ENCODE peak calls at places on chromosomes 13 and 19, in four cellular contexts. One of them, this sample, is unnamed.
A peak's percentile ranks its signal among the peaks of the same experiment; 100 is the strongest.

GRCh38 chr13:30698023-30698422 is 37.3 kb upstream of the ALOX5AP start:
- DNase-seq in Caco-2: no peak
- DNase-seq in GM20000: no peak
- DNase-seq in fibroblast of lung: peak; percentile 86
- DNase-seq in this sample: no peak

GRCh38 chr19:16957151-16957662 is 68.4 kb downstream of the F2RL3 start:
- DNase-seq in Caco-2: no peak
- DNase-seq in GM20000: no peak
- DNase-seq in fibroblast of lung: no peak
- DNase-seq in this sample: peak; percentile 78

GRCh38 chr13:43042410-43042921 is 19.1 kb downstream of the DNAJC15 start:
- DNase-seq in Caco-2: no peak
- DNase-seq in GM20000: no peak
- DNase-seq in fibroblast of lung: no peak
- DNase-seq in this sample: no peak

GRCh38 chr13:25645681-25646080 is 273.9 kb downstream of the ATP8A2 start:
- DNase-seq in Caco-2: no peak
- DNase-seq in GM20000: no peak
- DNase-seq in fibroblast of lung: no peak
- DNase-seq in this sample: no peak

GRCh38 chr13:64723735-64724134 is 2506.4 kb downstream of the PCDH9 start:
- DNase-seq in Caco-2: peak; percentile 65
- DNase-seq in GM20000: no peak
- DNase-seq in fibroblast of lung: peak; percentile 97
- DNase-seq in this sample: no peak

GRCh38 chr19:55680339-55681130 is 5.5 kb downstream of the EPN1 start:
- DNase-seq in Caco-2: no peak
- DNase-seq in GM20000: no peak
- DNase-seq in fibroblast of lung: no peak
- DNase-seq in this sample: no peak

GRCh38 chr13:40109324-40109958 is 454.0 kb downstream of the COG6 start:
- DNase-seq in Caco-2: no peak
- DNase-seq in GM20000: no peak
- DNase-seq in fibroblast of lung: peak; percentile 98
- DNase-seq in this sample: no peak

GRCh38 chr13:24668955-24669354 is 11.3 kb upstream of the ATP12A start:
- DNase-seq in Caco-2: no peak
- DNase-seq in GM20000: no peak
- DNase-seq in fibroblast of lung: no peak
- DNase-seq in this sample: peak; percentile 84

GRCh38 chr13:113491418-113491883 is 940 bp upstream of the DCUN1D2 start:
- DNase-seq in Caco-2: no peak
- DNase-seq in GM20000: peak; percentile 57
- DNase-seq in fibroblast of lung: peak; percentile 27
- DNase-seq in this sample: no peak

GRCh38 chr13:110820311-110820710 is 94.6 kb downstream of the ANKRD10 start:
- DNase-seq in Caco-2: no peak
- DNase-seq in GM20000: no peak
- DNase-seq in fibroblast of lung: no peak
- DNase-seq in this sample: no peak

GRCh38 chr13:27965343-27965739 is 3.8 kb downstream of the CDX2 start:
- DNase-seq in Caco-2: no peak
- DNase-seq in GM20000: no peak
- DNase-seq in fibroblast of lung: no peak
- DNase-seq in this sample: no peak

GRCh38 chr19:4089400-4089908 is 22.8 kb upstream of the ZBTB7A start:
- DNase-seq in Caco-2: no peak
- DNase-seq in GM20000: peak; percentile 87
- DNase-seq in fibroblast of lung: no peak
- DNase-seq in this sample: peak; percentile 47

GRCh38 chr19:10432736-10433130 is 12.4 kb downstream of the PDE4A start:
- DNase-seq in Caco-2: no peak
- DNase-seq in GM20000: peak; percentile 3
- DNase-seq in fibroblast of lung: no peak
- DNase-seq in this sample: no peak

GRCh38 chr19:38045554-38046253 is 138.7 kb downstream of the SIPA1L3 start:
- DNase-seq in Caco-2: no peak
- DNase-seq in GM20000: no peak
- DNase-seq in fibroblast of lung: no peak
- DNase-seq in this sample: no peak

GRCh38 chr19:13799669-13800068 is 4.4 kb downstream of the ZSWIM4 start:
- DNase-seq in Caco-2: no peak
- DNase-seq in GM20000: no peak
- DNase-seq in fibroblast of lung: no peak
- DNase-seq in this sample: no peak

GRCh38 chr13:21749410-21749809 is 78.5 kb downstream of the FGF9 start:
- DNase-seq in Caco-2: no peak
- DNase-seq in GM20000: no peak
- DNase-seq in fibroblast of lung: peak; percentile 64
- DNase-seq in this sample: no peak

GRCh38 chr13:81929988-81930387 is 1589.1 kb upstream of the SPRY2 start:
- DNase-seq in Caco-2: no peak
- DNase-seq in GM20000: no peak
- DNase-seq in fibroblast of lung: peak; percentile 6
- DNase-seq in this sample: no peak

GRCh38 chr13:34464011-34464410 is 478.1 kb upstream of the NBEA start:
- DNase-seq in Caco-2: no peak
- DNase-seq in GM20000: no peak
- DNase-seq in fibroblast of lung: peak; percentile 25
- DNase-seq in this sample: no peak

GRCh38 chr19:20273376-20273775 is 106.4 kb downstream of the ZNF486 start:
- DNase-seq in Caco-2: no peak
- DNase-seq in GM20000: no peak
- DNase-seq in fibroblast of lung: no peak
- DNase-seq in this sample: no peak

GRCh38 chr19:35718345-35719041 is 690 bp downstream of the KMT2B start:
- DNase-seq in Caco-2: no peak
- DNase-seq in GM20000: peak; percentile 77
- DNase-seq in fibroblast of lung: peak; percentile 15
- DNase-seq in this sample: no peak

GRCh38 chr13:40139896-40140520 is 484.5 kb downstream of the COG6 start:
- DNase-seq in Caco-2: no peak
- DNase-seq in GM20000: no peak
- DNase-seq in fibroblast of lung: no peak
- DNase-seq in this sample: no peak

GRCh38 chr13:62387642-62388041 is 972.0 kb upstream of the PCDH20 start:
- DNase-seq in Caco-2: no peak
- DNase-seq in GM20000: no peak
- DNase-seq in fibroblast of lung: no peak
- DNase-seq in this sample: no peak

GRCh38 chr19:2624537-2625091 is 77.9 kb downstream of the GNG7 start:
- DNase-seq in Caco-2: peak; percentile 46
- DNase-seq in GM20000: peak; percentile 55
- DNase-seq in fibroblast of lung: no peak
- DNase-seq in this sample: no peak

GRCh38 chr19:47107953-47108746 is 5.4 kb downstream of the ZC3H4 start:
- DNase-seq in Caco-2: no peak
- DNase-seq in GM20000: no peak
- DNase-seq in fibroblast of lung: peak; percentile 68
- DNase-seq in this sample: no peak

GRCh38 chr13:30998548-30999140 is 66.2 kb downstream of the TEX26 start:
- DNase-seq in Caco-2: no peak
- DNase-seq in GM20000: no peak
- DNase-seq in fibroblast of lung: peak; percentile 85
- DNase-seq in this sample: no peak

GRCh38 chr19:18322318-18322758 is 538 bp downstream of the LSM4 start:
- DNase-seq in Caco-2: peak; percentile 71
- DNase-seq in GM20000: peak; percentile 68
- DNase-seq in fibroblast of lung: peak; percentile 69
- DNase-seq in this sample: no peak

GRCh38 chr13:99677388-99677951 is 176.2 kb downstream of the TM9SF2 start:
- DNase-seq in Caco-2: no peak
- DNase-seq in GM20000: no peak
- DNase-seq in fibroblast of lung: no peak
- DNase-seq in this sample: no peak

GRCh38 chr13:99657848-99658265 is 156.6 kb downstream of the TM9SF2 start:
- DNase-seq in Caco-2: no peak
- DNase-seq in GM20000: no peak
- DNase-seq in fibroblast of lung: peak; percentile 46
- DNase-seq in this sample: no peak

GRCh38 chr13:101575591-101575990 is 123.1 kb downstream of the ITGBL1 start:
- DNase-seq in Caco-2: no peak
- DNase-seq in GM20000: no peak
- DNase-seq in fibroblast of lung: no peak
- DNase-seq in this sample: no peak

GRCh38 chr13:68078874-68079273 is 848.7 kb upstream of the PCDH9 start:
- DNase-seq in Caco-2: no peak
- DNase-seq in GM20000: no peak
- DNase-seq in fibroblast of lung: no peak
- DNase-seq in this sample: no peak

GRCh38 chr13:106186366-106187030 is 349.0 kb downstream of the EFNB2 start:
- DNase-seq in Caco-2: no peak
- DNase-seq in GM20000: no peak
- DNase-seq in fibroblast of lung: peak; percentile 92
- DNase-seq in this sample: no peak

GRCh38 chr13:95512957-95513356 is 39.6 kb upstream of the CLDN10 start:
- DNase-seq in Caco-2: no peak
- DNase-seq in GM20000: no peak
- DNase-seq in fibroblast of lung: no peak
- DNase-seq in this sample: no peak

GRCh38 chr19:21328402-21328801 is 808 bp downstream of the ZNF708 start:
- DNase-seq in Caco-2: no peak
- DNase-seq in GM20000: peak; percentile 5
- DNase-seq in fibroblast of lung: peak; percentile 6
- DNase-seq in this sample: no peak

GRCh38 chr13:86788624-86789023 is 882.5 kb upstream of the SLITRK5 start:
- DNase-seq in Caco-2: no peak
- DNase-seq in GM20000: no peak
- DNase-seq in fibroblast of lung: no peak
- DNase-seq in this sample: no peak

GRCh38 chr13:86795858-86796257 is 875.3 kb upstream of the SLITRK5 start:
- DNase-seq in Caco-2: no peak
- DNase-seq in GM20000: no peak
- DNase-seq in fibroblast of lung: no peak
- DNase-seq in this sample: no peak

DNA sequence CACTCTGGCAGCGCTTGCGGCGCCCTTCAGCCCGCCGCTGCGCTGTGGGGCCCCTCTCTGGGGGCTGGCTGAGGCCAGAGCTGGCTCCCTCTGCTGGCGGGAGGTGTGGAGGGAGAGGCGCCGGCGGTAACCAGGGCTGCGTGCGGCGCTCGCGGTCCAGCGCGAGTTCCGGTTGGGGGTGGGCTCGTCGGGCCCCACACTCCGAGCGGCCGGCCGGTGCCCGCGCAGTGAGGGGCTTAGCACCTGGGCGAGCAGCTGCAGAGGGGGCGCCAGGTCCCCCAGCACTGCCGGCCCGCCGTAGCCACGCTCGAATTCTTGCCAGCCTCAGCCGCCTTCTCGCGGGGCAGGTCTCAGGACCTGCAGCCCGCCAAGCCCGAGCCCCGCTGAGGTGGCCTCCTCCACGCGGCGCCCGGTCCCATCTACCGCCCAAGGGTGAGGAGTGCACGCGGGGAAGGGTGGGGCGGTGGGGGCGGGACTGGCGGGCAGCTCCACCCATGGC is 879.0 kb upstream of the SLITRK5 start:
- DNase-seq in Caco-2: no peak
- DNase-seq in GM20000: no peak
- DNase-seq in fibroblast of lung: no peak
- DNase-seq in this sample: no peak
- TF ChIP-seq CTCF in Caco-2: no peak
- TF ChIP-seq CTCF in GM20000: no peak
- TF ChIP-seq CTCF in fibroblast of lung: no peak
- TF ChIP-seq CTCF in this sample: no peak

GRCh38 chr13:91574756-91575155 is 176.3 kb downstream of the GPC5 start:
- DNase-seq in Caco-2: no peak
- DNase-seq in GM20000: no peak
- DNase-seq in fibroblast of lung: peak; percentile 39
- DNase-seq in this sample: no peak

GRCh38 chr13:91579320-91579719 is 180.9 kb downstream of the GPC5 start:
- DNase-seq in Caco-2: no peak
- DNase-seq in GM20000: no peak
- DNase-seq in fibroblast of lung: no peak
- DNase-seq in this sample: no peak

GRCh38 chr13:91572439-91572838 is 174.0 kb downstream of the GPC5 start:
- DNase-seq in Caco-2: no peak
- DNase-seq in GM20000: no peak
- DNase-seq in fibroblast of lung: peak; percentile 50
- DNase-seq in this sample: no peak

GRCh38 chr13:91572944-91573535 is 174.6 kb downstream of the GPC5 start:
- DNase-seq in Caco-2: no peak
- DNase-seq in GM20000: no peak
- DNase-seq in fibroblast of lung: peak; percentile 36
- DNase-seq in this sample: no peak

DNA sequence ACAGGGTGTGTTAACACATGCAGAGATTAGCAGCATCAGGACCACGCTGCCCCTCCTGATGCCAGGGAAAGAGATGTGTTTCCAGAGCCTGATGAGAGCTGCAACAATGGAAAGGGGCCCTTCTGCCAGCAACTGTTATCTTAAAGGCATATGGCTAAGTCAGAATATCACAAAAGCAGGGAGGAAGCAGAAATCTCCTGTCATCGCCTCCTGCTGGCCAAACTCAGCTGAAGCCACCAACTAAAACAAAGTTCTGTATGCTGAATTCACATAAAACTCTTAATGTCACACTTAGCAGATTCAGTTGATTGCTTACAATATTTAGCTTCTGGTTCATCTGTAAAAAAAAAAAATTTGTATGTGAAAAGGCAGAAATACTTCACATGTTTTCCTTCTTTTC is 178.2 kb downstream of the GPC5 start:
- DNase-seq in Caco-2: no peak
- DNase-seq in GM20000: no peak
- DNase-seq in fibroblast of lung: no peak
- DNase-seq in this sample: no peak
- TF ChIP-seq CTCF in Caco-2: peak; percentile 45
- TF ChIP-seq CTCF in GM20000: peak; percentile 6
- TF ChIP-seq CTCF in fibroblast of lung: no peak
- TF ChIP-seq CTCF in this sample: no peak

GRCh38 chr13:83340170-83340569 is 542.1 kb downstream of the SLITRK1 start:
- DNase-seq in Caco-2: no peak
- DNase-seq in GM20000: no peak
- DNase-seq in fibroblast of lung: no peak
- DNase-seq in this sample: no peak
- TF ChIP-seq CTCF in Caco-2: no peak
- TF ChIP-seq CTCF in GM20000: no peak
- TF ChIP-seq CTCF in fibroblast of lung: no peak
- TF ChIP-seq CTCF in this sample: no peak

DNA sequence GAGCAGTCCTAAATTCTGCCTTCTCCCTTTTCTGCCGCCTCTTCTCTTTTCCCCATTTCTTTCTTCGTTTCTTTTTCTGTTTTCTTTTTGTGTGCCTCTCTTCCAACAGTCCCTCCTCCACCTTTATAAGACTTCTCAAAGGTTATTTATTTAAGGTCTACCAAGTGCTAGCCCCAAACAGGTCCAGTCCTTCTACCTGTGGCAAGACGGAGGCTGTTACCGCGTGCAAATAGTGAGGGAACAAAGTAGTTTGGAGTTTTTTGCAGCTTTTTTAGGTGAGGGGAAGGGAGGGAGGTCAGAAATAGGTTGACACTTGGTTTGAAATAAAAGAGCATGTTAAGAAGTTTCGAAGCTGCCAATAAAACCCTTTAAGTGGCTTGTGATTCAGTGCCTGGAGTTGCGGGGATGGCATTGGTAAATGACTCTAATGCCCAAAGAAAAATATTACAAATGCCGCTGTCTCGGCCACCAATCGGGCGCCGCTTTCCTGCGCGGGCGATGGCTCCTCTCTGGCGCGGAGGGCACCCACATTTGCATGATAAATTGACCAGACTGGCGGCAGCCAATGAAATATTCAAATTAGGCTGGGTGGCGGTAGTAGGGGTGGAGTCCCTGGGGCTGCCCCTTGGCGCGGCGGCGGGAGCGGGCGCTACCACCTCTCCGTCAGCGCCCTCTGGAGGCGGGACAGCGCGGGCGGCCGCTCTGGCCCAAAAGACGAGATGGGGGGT is 7.5 kb upstream of the TSHZ3 start:
- DNase-seq in Caco-2: no peak
- DNase-seq in GM20000: no peak
- DNase-seq in fibroblast of lung: peak; percentile 33
- DNase-seq in this sample: no peak
- TF ChIP-seq CTCF in Caco-2: peak; percentile 29
- TF ChIP-seq CTCF in GM20000: no peak
- TF ChIP-seq CTCF in fibroblast of lung: no peak
- TF ChIP-seq CTCF in this sample: no peak